ENCODE peak calls at places on chromosomes 3 and 15, in ten cellular contexts. One of them, this sample, is unnamed.

GRCh38 chr3:44476181-44476599 is 1.3 kb downstream of the ZNF445 start:
- DNase-seq in GM13977: no peak
- DNase-seq in transverse colon: no peak
- DNase-seq in RPMI7951: peak; percentile 29
- DNase-seq in Peyer's patch: no peak
- DNase-seq in AG09309: no peak
- DNase-seq in lower leg skin: no peak
- DNase-seq in activated gamma-delta T cell treated with Interleukin-2 at 50 U/mL for 16 hours: no peak
- DNase-seq in A549: no peak
- DNase-seq in SK-N-DZ: peak; percentile 41
- DNase-seq in this sample: no peak

GRCh38 chr3:50089603-50089945 is 855 bp downstream of the RBM5 start:
- DNase-seq in GM13977: peak; percentile 45
- DNase-seq in transverse colon: no peak
- DNase-seq in RPMI7951: peak; percentile 31
- DNase-seq in Peyer's patch: no peak
- DNase-seq in AG09309: no peak
- DNase-seq in lower leg skin: no peak
- DNase-seq in activated gamma-delta T cell treated with Interleukin-2 at 50 U/mL for 16 hours: no peak
- DNase-seq in A549: peak; percentile 15
- DNase-seq in SK-N-DZ: no peak
- DNase-seq in this sample: no peak

GRCh38 chr3:5136619-5137429 is 14.7 kb downstream of the ARL8B start:
- DNase-seq in GM13977: peak; percentile 54
- DNase-seq in transverse colon: no peak
- DNase-seq in RPMI7951: peak; percentile 34
- DNase-seq in Peyer's patch: no peak
- DNase-seq in AG09309: no peak
- DNase-seq in lower leg skin: no peak
- DNase-seq in activated gamma-delta T cell treated with Interleukin-2 at 50 U/mL for 16 hours: peak; percentile 21
- DNase-seq in A549: peak; percentile 30
- DNase-seq in SK-N-DZ: peak; percentile 12
- DNase-seq in this sample: no peak

GRCh38 chr3:33749546-33750215 is 31.6 kb upstream of the CLASP2 start:
- DNase-seq in GM13977: no peak
- DNase-seq in transverse colon: no peak
- DNase-seq in RPMI7951: no peak
- DNase-seq in Peyer's patch: no peak
- DNase-seq in AG09309: peak; percentile 13
- DNase-seq in lower leg skin: no peak
- DNase-seq in activated gamma-delta T cell treated with Interleukin-2 at 50 U/mL for 16 hours: no peak
- DNase-seq in A549: no peak
- DNase-seq in SK-N-DZ: no peak
- DNase-seq in this sample: no peak

GRCh38 chr3:180306155-180306554 is 269.4 kb upstream of the PEX5L start:
- DNase-seq in GM13977: no peak
- DNase-seq in transverse colon: no peak
- DNase-seq in RPMI7951: no peak
- DNase-seq in Peyer's patch: no peak
- DNase-seq in AG09309: no peak
- DNase-seq in lower leg skin: no peak
- DNase-seq in activated gamma-delta T cell treated with Interleukin-2 at 50 U/mL for 16 hours: no peak
- DNase-seq in A549: no peak
- DNase-seq in SK-N-DZ: no peak
- DNase-seq in this sample: no peak

GRCh38 chr3:102083971-102084370 is 234.7 kb downstream of the NFKBIZ start:
- DNase-seq in GM13977: no peak
- DNase-seq in transverse colon: no peak
- DNase-seq in RPMI7951: no peak
- DNase-seq in Peyer's patch: no peak
- DNase-seq in AG09309: peak; percentile 48
- DNase-seq in lower leg skin: no peak
- DNase-seq in activated gamma-delta T cell treated with Interleukin-2 at 50 U/mL for 16 hours: no peak
- DNase-seq in A549: no peak
- DNase-seq in SK-N-DZ: no peak
- DNase-seq in this sample: no peak

GRCh38 chr3:127161236-127161635 is 31.7 kb upstream of the PRR23E start:
- DNase-seq in GM13977: no peak
- DNase-seq in transverse colon: no peak
- DNase-seq in RPMI7951: no peak
- DNase-seq in Peyer's patch: peak; percentile 38
- DNase-seq in AG09309: no peak
- DNase-seq in lower leg skin: peak; percentile 63
- DNase-seq in activated gamma-delta T cell treated with Interleukin-2 at 50 U/mL for 16 hours: no peak
- DNase-seq in A549: no peak
- DNase-seq in SK-N-DZ: no peak
- DNase-seq in this sample: no peak

GRCh38 chr3:179676081-179676480 is 23.2 kb downstream of the USP13 start:
- DNase-seq in GM13977: no peak
- DNase-seq in transverse colon: no peak
- DNase-seq in RPMI7951: no peak
- DNase-seq in Peyer's patch: no peak
- DNase-seq in AG09309: no peak
- DNase-seq in lower leg skin: no peak
- DNase-seq in activated gamma-delta T cell treated with Interleukin-2 at 50 U/mL for 16 hours: no peak
- DNase-seq in A549: no peak
- DNase-seq in SK-N-DZ: no peak
- DNase-seq in this sample: no peak

GRCh38 chr15:93451265-93451664 is 362.3 kb upstream of the RGMA start:
- DNase-seq in GM13977: no peak
- DNase-seq in transverse colon: no peak
- DNase-seq in RPMI7951: no peak
- DNase-seq in Peyer's patch: no peak
- DNase-seq in AG09309: no peak
- DNase-seq in lower leg skin: no peak
- DNase-seq in activated gamma-delta T cell treated with Interleukin-2 at 50 U/mL for 16 hours: no peak
- DNase-seq in A549: no peak
- DNase-seq in SK-N-DZ: no peak
- DNase-seq in this sample: no peak

GRCh38 chr3:196399485-196399945 is 32.7 kb downstream of the UBXN7 start:
- DNase-seq in GM13977: no peak
- DNase-seq in transverse colon: no peak
- DNase-seq in RPMI7951: peak; percentile 93
- DNase-seq in Peyer's patch: no peak
- DNase-seq in AG09309: no peak
- DNase-seq in lower leg skin: no peak
- DNase-seq in activated gamma-delta T cell treated with Interleukin-2 at 50 U/mL for 16 hours: no peak
- DNase-seq in A549: no peak
- DNase-seq in SK-N-DZ: no peak
- DNase-seq in this sample: no peak

GRCh38 chr3:10910367-10910766 is 82.2 kb upstream of the SLC6A1 start:
- DNase-seq in GM13977: no peak
- DNase-seq in transverse colon: no peak
- DNase-seq in RPMI7951: no peak
- DNase-seq in Peyer's patch: no peak
- DNase-seq in AG09309: no peak
- DNase-seq in lower leg skin: no peak
- DNase-seq in activated gamma-delta T cell treated with Interleukin-2 at 50 U/mL for 16 hours: no peak
- DNase-seq in A549: no peak
- DNase-seq in SK-N-DZ: no peak
- DNase-seq in this sample: no peak

GRCh38 chr3:79378064-79378463 is 389.7 kb downstream of the ROBO1 start:
- DNase-seq in GM13977: no peak
- DNase-seq in transverse colon: no peak
- DNase-seq in RPMI7951: no peak
- DNase-seq in Peyer's patch: no peak
- DNase-seq in AG09309: no peak
- DNase-seq in lower leg skin: no peak
- DNase-seq in activated gamma-delta T cell treated with Interleukin-2 at 50 U/mL for 16 hours: no peak
- DNase-seq in A549: no peak
- DNase-seq in SK-N-DZ: no peak
- DNase-seq in this sample: no peak

GRCh38 chr3:150844484-150844883 is 60.8 kb downstream of the MINDY4B start:
- DNase-seq in GM13977: no peak
- DNase-seq in transverse colon: no peak
- DNase-seq in RPMI7951: no peak
- DNase-seq in Peyer's patch: no peak
- DNase-seq in AG09309: no peak
- DNase-seq in lower leg skin: no peak
- DNase-seq in activated gamma-delta T cell treated with Interleukin-2 at 50 U/mL for 16 hours: no peak
- DNase-seq in A549: no peak
- DNase-seq in SK-N-DZ: no peak
- DNase-seq in this sample: no peak

GRCh38 chr3:193508108-193508507 is 46.6 kb downstream of the ATP13A4 start:
- DNase-seq in GM13977: no peak
- DNase-seq in transverse colon: no peak
- DNase-seq in RPMI7951: no peak
- DNase-seq in Peyer's patch: no peak
- DNase-seq in AG09309: no peak
- DNase-seq in lower leg skin: no peak
- DNase-seq in activated gamma-delta T cell treated with Interleukin-2 at 50 U/mL for 16 hours: no peak
- DNase-seq in A549: no peak
- DNase-seq in SK-N-DZ: no peak
- DNase-seq in this sample: no peak

GRCh38 chr3:16066975-16067374 is 107.5 kb upstream of the GALNT15 start:
- DNase-seq in GM13977: no peak
- DNase-seq in transverse colon: no peak
- DNase-seq in RPMI7951: peak; percentile 97
- DNase-seq in Peyer's patch: no peak
- DNase-seq in AG09309: peak; percentile 90
- DNase-seq in lower leg skin: no peak
- DNase-seq in activated gamma-delta T cell treated with Interleukin-2 at 50 U/mL for 16 hours: no peak
- DNase-seq in A549: no peak
- DNase-seq in SK-N-DZ: no peak
- DNase-seq in this sample: no peak

GRCh38 chr3:135078283-135078682 is 283.2 kb downstream of the EPHB1 start:
- DNase-seq in GM13977: no peak
- DNase-seq in transverse colon: no peak
- DNase-seq in RPMI7951: no peak
- DNase-seq in Peyer's patch: no peak
- DNase-seq in AG09309: no peak
- DNase-seq in lower leg skin: no peak
- DNase-seq in activated gamma-delta T cell treated with Interleukin-2 at 50 U/mL for 16 hours: no peak
- DNase-seq in A549: no peak
- DNase-seq in SK-N-DZ: no peak
- DNase-seq in this sample: no peak

GRCh38 chr15:71916834-71917233 is 106.5 kb downstream of the NR2E3 start:
- DNase-seq in GM13977: no peak
- DNase-seq in transverse colon: no peak
- DNase-seq in RPMI7951: no peak
- DNase-seq in Peyer's patch: no peak
- DNase-seq in AG09309: no peak
- DNase-seq in lower leg skin: no peak
- DNase-seq in activated gamma-delta T cell treated with Interleukin-2 at 50 U/mL for 16 hours: no peak
- DNase-seq in A549: no peak
- DNase-seq in SK-N-DZ: no peak
- DNase-seq in this sample: no peak

GRCh38 chr3:49906004-49906860 is 2.6 kb upstream of the MST1R start:
- DNase-seq in GM13977: peak; percentile 90
- DNase-seq in transverse colon: peak; percentile 87
- DNase-seq in RPMI7951: peak; percentile 52
- DNase-seq in Peyer's patch: peak; percentile 83
- DNase-seq in AG09309: no peak
- DNase-seq in lower leg skin: no peak
- DNase-seq in activated gamma-delta T cell treated with Interleukin-2 at 50 U/mL for 16 hours: peak; percentile 39
- DNase-seq in A549: peak; percentile 82
- DNase-seq in SK-N-DZ: peak; percentile 50
- DNase-seq in this sample: no peak

GRCh38 chr15:66703540-66703941 is 1.5 kb downstream of the SMAD6 start:
- DNase-seq in GM13977: peak; percentile 73
- DNase-seq in transverse colon: peak; percentile 46
- DNase-seq in RPMI7951: peak; percentile 64
- DNase-seq in Peyer's patch: peak; percentile 59
- DNase-seq in AG09309: no peak
- DNase-seq in lower leg skin: no peak
- DNase-seq in activated gamma-delta T cell treated with Interleukin-2 at 50 U/mL for 16 hours: no peak
- DNase-seq in A549: no peak
- DNase-seq in SK-N-DZ: no peak
- DNase-seq in this sample: no peak

GRCh38 chr3:69368129-69368741 is 17.7 kb downstream of the FRMD4B start:
- DNase-seq in GM13977: peak; percentile 66
- DNase-seq in transverse colon: peak; percentile 32
- DNase-seq in RPMI7951: peak; percentile 58
- DNase-seq in Peyer's patch: peak; percentile 81
- DNase-seq in AG09309: no peak
- DNase-seq in lower leg skin: no peak
- DNase-seq in activated gamma-delta T cell treated with Interleukin-2 at 50 U/mL for 16 hours: peak; percentile 21
- DNase-seq in A549: no peak
- DNase-seq in SK-N-DZ: no peak
- DNase-seq in this sample: no peak

GRCh38 chr15:80999623-81000036 is 1.1 kb upstream of the TLNRD1 start:
- DNase-seq in GM13977: peak; percentile 40
- DNase-seq in transverse colon: peak; percentile 85
- DNase-seq in RPMI7951: no peak
- DNase-seq in Peyer's patch: peak; percentile 84
- DNase-seq in AG09309: no peak
- DNase-seq in lower leg skin: peak; percentile 88
- DNase-seq in activated gamma-delta T cell treated with Interleukin-2 at 50 U/mL for 16 hours: peak; percentile 50
- DNase-seq in A549: no peak
- DNase-seq in SK-N-DZ: no peak
- DNase-seq in this sample: no peak

GRCh38 chr3:120177151-120177550 is 82.9 kb upstream of the GSK3B start:
- DNase-seq in GM13977: no peak
- DNase-seq in transverse colon: no peak
- DNase-seq in RPMI7951: peak; percentile 95
- DNase-seq in Peyer's patch: no peak
- DNase-seq in AG09309: no peak
- DNase-seq in lower leg skin: no peak
- DNase-seq in activated gamma-delta T cell treated with Interleukin-2 at 50 U/mL for 16 hours: no peak
- DNase-seq in A549: peak; percentile 65
- DNase-seq in SK-N-DZ: no peak
- DNase-seq in this sample: peak; percentile 18

GRCh38 chr3:98763814-98764691 is 913 bp downstream of the ST3GAL6 start:
- DNase-seq in GM13977: no peak
- DNase-seq in transverse colon: no peak
- DNase-seq in RPMI7951: no peak
- DNase-seq in Peyer's patch: no peak
- DNase-seq in AG09309: no peak
- DNase-seq in lower leg skin: no peak
- DNase-seq in activated gamma-delta T cell treated with Interleukin-2 at 50 U/mL for 16 hours: no peak
- DNase-seq in A549: no peak
- DNase-seq in SK-N-DZ: no peak
- DNase-seq in this sample: no peak

GRCh38 chr3:53709256-53709655 is 137.0 kb downstream of the CHDH start:
- DNase-seq in GM13977: no peak
- DNase-seq in transverse colon: no peak
- DNase-seq in RPMI7951: no peak
- DNase-seq in Peyer's patch: no peak
- DNase-seq in AG09309: no peak
- DNase-seq in lower leg skin: peak; percentile 59
- DNase-seq in activated gamma-delta T cell treated with Interleukin-2 at 50 U/mL for 16 hours: no peak
- DNase-seq in A549: no peak
- DNase-seq in SK-N-DZ: no peak
- DNase-seq in this sample: no peak

GRCh38 chr3:27943106-27943505 is 221.0 kb upstream of the EOMES start:
- DNase-seq in GM13977: no peak
- DNase-seq in transverse colon: no peak
- DNase-seq in RPMI7951: peak; percentile 34
- DNase-seq in Peyer's patch: peak; percentile 45
- DNase-seq in AG09309: no peak
- DNase-seq in lower leg skin: no peak
- DNase-seq in activated gamma-delta T cell treated with Interleukin-2 at 50 U/mL for 16 hours: peak; percentile 3
- DNase-seq in A549: no peak
- DNase-seq in SK-N-DZ: peak; percentile 10
- DNase-seq in this sample: no peak

GRCh38 chr3:40877651-40878463 is 321.4 kb upstream of the CTNNB1 start:
- DNase-seq in GM13977: no peak
- DNase-seq in transverse colon: peak; percentile 12
- DNase-seq in RPMI7951: peak; percentile 87
- DNase-seq in Peyer's patch: peak; percentile 54
- DNase-seq in AG09309: no peak
- DNase-seq in lower leg skin: peak; percentile 87
- DNase-seq in activated gamma-delta T cell treated with Interleukin-2 at 50 U/mL for 16 hours: no peak
- DNase-seq in A549: no peak
- DNase-seq in SK-N-DZ: no peak
- DNase-seq in this sample: peak; percentile 66

GRCh38 chr3:3800076-3800448 is 831 bp downstream of the LRRN1 start:
- DNase-seq in GM13977: peak; percentile 32
- DNase-seq in transverse colon: no peak
- DNase-seq in RPMI7951: no peak
- DNase-seq in Peyer's patch: no peak
- DNase-seq in AG09309: no peak
- DNase-seq in lower leg skin: no peak
- DNase-seq in activated gamma-delta T cell treated with Interleukin-2 at 50 U/mL for 16 hours: peak; percentile 5
- DNase-seq in A549: no peak
- DNase-seq in SK-N-DZ: peak; percentile 34
- DNase-seq in this sample: no peak

GRCh38 chr3:14410501-14411165 is 8.2 kb downstream of the SLC6A6 start:
- DNase-seq in GM13977: no peak
- DNase-seq in transverse colon: peak; percentile 33
- DNase-seq in RPMI7951: peak; percentile 98
- DNase-seq in Peyer's patch: no peak
- DNase-seq in AG09309: peak; percentile 83
- DNase-seq in lower leg skin: no peak
- DNase-seq in activated gamma-delta T cell treated with Interleukin-2 at 50 U/mL for 16 hours: no peak
- DNase-seq in A549: peak; percentile 87
- DNase-seq in SK-N-DZ: no peak
- DNase-seq in this sample: no peak